ENCODE peak calls at places on chromosomes 12 and 14, in six cellular contexts. C, R, F, Q, G and H are unnamed samples.

GRCh38 chr12:68675098-68675842 is 11.5 kb upstream of the NUP107 start:
- DNase-seq in C (no peak), R (no peak), F (no peak), Q (peak; percentile 47), G (peak; percentile 54), H (no peak)

GRCh38 chr12:100401660-100402059 is 44.8 kb downstream of the SLC17A8 start:
- DNase-seq in C (peak; percentile 76), R (no peak), F (peak; percentile 66), Q (no peak), G (no peak), H (no peak)

GRCh38 chr12:49131973-49132461 is 822 bp upstream of the TUBA1B start:
- DNase-seq in C (peak; percentile 56), R (no peak), F (peak; percentile 61), Q (peak; percentile 70), G (no peak), H (no peak)

GRCh38 chr14:96067985-96068930 is 29.1 kb downstream of the C14orf132 start:
- DNase-seq in C (no peak), R (no peak), F (no peak), Q (no peak), G (peak; percentile 16), H (peak; percentile 51)

GRCh38 chr12:52082026-52082667 is 2.6 kb downstream of the SMIM41 start:
- DNase-seq in C (no peak), R (peak; percentile 83), F (peak; percentile 52), Q (no peak), G (no peak), H (no peak)

GRCh38 chr14:102776761-102777710 is at the start of gene TRAF3:
- DNase-seq in C (peak; percentile 77), R (peak; percentile 91), F (peak; percentile 82), Q (peak; percentile 73), G (peak; percentile 83), H (no peak)

GRCh38 chr12:125492354-125493270 is 427.4 kb downstream of the AACS start:
- DNase-seq in C (no peak), R (no peak), F (no peak), Q (no peak), G (no peak), H (no peak)

GRCh38 chr14:102225936-102226335 is 79.0 kb downstream of the MOK start:
- DNase-seq in C (no peak), R (peak; percentile 55), F (no peak), Q (no peak), G (no peak), H (no peak)

GRCh38 chr12:19026637-19027508 is 102.7 kb upstream of the PLEKHA5 start:
- DNase-seq in C (no peak), R (no peak), F (no peak), Q (no peak), G (no peak), H (no peak)

GRCh38 chr14:23284654-23285529 is 1.0 kb downstream of the HOMEZ start:
- DNase-seq in C (peak; percentile 53), R (no peak), F (peak; percentile 25), Q (no peak), G (no peak), H (no peak)

GRCh38 chr14:96617635-96618034 is 115.5 kb downstream of the PAPOLA start:
- DNase-seq in C (no peak), R (peak; percentile 24), F (no peak), Q (no peak), G (no peak), H (no peak)

GRCh38 chr14:24566318-24566717 is 9.7 kb downstream of the CTSG start:
- DNase-seq in C (no peak), R (no peak), F (no peak), Q (no peak), G (no peak), H (no peak)

GRCh38 chr12:105986779-105987686 is 151.7 kb downstream of the NUAK1 start:
- DNase-seq in C (peak; percentile 96), R (no peak), F (peak; percentile 96), Q (no peak), G (no peak), H (no peak)

GRCh38 chr12:110689002-110689600 is at the start of gene HVCN1:
- DNase-seq in C (no peak), R (peak; percentile 85), F (peak; percentile 55), Q (peak; percentile 25), G (peak; percentile 80), H (no peak)

GRCh38 chr12:56810918-56811317 is 47.8 kb downstream of the HSD17B6 start:
- DNase-seq in C (no peak), R (no peak), F (no peak), Q (no peak), G (no peak), H (no peak)

GRCh38 chr12:53514626-53515290 is 7.5 kb upstream of the NPFF start:
- DNase-seq in C (no peak), R (no peak), F (no peak), Q (no peak), G (no peak), H (no peak)

GRCh38 chr12:52295663-52296062 is 4.3 kb upstream of the KRT81 start:
- DNase-seq in C (no peak), R (no peak), F (no peak), Q (no peak), G (no peak), H (no peak)

GRCh38 chr14:96762650-96763049 is 34.5 kb upstream of the VRK1 start:
- DNase-seq in C (peak; percentile 80), R (no peak), F (peak; percentile 68), Q (peak; percentile 87), G (no peak), H (no peak)

GRCh38 chr14:104545151-104545931 is 34.2 kb upstream of the C14orf180 start:
- DNase-seq in C (no peak), R (peak; percentile 76), F (no peak), Q (peak; percentile 65), G (no peak), H (no peak)

GRCh38 chr14:101077511-101078074 is 174.1 kb upstream of the RTL1 start:
- DNase-seq in C (peak; percentile 41), R (no peak), F (peak; percentile 50), Q (peak; percentile 18), G (no peak), H (peak; percentile 63)

GRCh38 chr14:75493580-75494130 is 28.6 kb upstream of the BATF start:
- DNase-seq in C (no peak), R (no peak), F (peak; percentile 13), Q (no peak), G (no peak), H (no peak)

GRCh38 chr14:103476631-103477030 is 46.0 kb downstream of the CKB start:
- DNase-seq in C (no peak), R (no peak), F (no peak), Q (no peak), G (no peak), H (no peak)

GRCh38 chr12:127149226-127149964 is 1117.6 kb upstream of the TMEM132C start:
- DNase-seq in C (no peak), R (no peak), F (peak; percentile 45), Q (no peak), G (no peak), H (no peak)

DNA sequence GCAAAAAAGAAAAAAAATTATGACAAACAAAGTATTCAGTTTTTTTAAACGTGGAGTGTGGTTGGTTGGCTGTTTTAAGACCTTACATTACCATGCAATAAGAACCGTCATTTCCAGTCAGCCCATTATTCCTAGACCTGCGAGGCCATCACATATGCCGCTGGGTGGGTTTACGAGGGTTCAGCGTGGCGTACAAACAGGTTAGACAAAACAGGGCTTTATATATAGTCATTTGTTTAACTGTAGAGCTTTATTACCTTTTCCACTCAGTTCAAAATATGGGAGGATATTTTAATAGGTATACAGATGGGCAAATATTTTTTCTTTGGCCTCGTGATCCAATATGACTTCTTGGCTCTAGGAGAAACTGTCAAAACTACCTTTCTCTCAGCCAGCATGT is 67.2 kb downstream of the KSR2 start:
- DNase-seq in C (no peak), R (no peak), F (no peak), Q (no peak), G (no peak), H (no peak)
- TF ChIP-seq CTCF in C (no peak), R (no peak), F (no peak), Q (no peak), G (no peak), H (no peak)

DNA sequence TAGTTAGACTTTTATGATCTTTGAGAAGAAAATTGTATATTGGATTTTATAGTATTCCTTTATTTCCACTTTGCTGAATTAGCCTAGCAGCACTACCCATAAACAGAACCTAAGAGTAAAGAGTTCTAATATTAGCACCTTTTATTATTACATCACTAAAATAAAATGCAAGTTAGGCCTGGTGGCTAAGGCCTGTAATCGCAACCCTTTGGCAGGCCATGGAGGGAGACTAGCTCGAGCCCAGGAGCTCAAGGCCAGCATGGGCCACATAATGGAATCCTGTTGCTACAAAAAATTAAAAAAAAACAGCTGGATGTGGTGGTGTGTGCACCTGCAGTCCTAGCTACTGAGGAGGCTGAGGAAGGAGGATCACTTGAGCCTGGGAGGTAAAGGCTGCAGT is 288.2 kb downstream of the TRHDE start:
- DNase-seq in C (no peak), R (no peak), F (no peak), Q (no peak), G (no peak), H (no peak)
- TF ChIP-seq CTCF in C (peak; percentile 4), R (no peak), F (no peak), Q (no peak), G (no peak), H (no peak)

GRCh38 chr12:118035194-118036041 is 18.9 kb downstream of the RFC5 start:
- DNase-seq in C (no peak), R (no peak), F (peak; percentile 23), Q (peak; percentile 33), G (no peak), H (no peak)
- TF ChIP-seq CTCF in C (peak; percentile 6), R (no peak), F (no peak), Q (no peak), G (no peak), H (no peak)

GRCh38 chr14:35944847-35945246 is 118.7 kb downstream of the BRMS1L start:
- DNase-seq in C (no peak), R (no peak), F (no peak), Q (peak; percentile 29), G (no peak), H (no peak)
- TF ChIP-seq CTCF in C (no peak), R (no peak), F (no peak), Q (peak; percentile 32), G (no peak), H (peak; percentile 34)

DNA sequence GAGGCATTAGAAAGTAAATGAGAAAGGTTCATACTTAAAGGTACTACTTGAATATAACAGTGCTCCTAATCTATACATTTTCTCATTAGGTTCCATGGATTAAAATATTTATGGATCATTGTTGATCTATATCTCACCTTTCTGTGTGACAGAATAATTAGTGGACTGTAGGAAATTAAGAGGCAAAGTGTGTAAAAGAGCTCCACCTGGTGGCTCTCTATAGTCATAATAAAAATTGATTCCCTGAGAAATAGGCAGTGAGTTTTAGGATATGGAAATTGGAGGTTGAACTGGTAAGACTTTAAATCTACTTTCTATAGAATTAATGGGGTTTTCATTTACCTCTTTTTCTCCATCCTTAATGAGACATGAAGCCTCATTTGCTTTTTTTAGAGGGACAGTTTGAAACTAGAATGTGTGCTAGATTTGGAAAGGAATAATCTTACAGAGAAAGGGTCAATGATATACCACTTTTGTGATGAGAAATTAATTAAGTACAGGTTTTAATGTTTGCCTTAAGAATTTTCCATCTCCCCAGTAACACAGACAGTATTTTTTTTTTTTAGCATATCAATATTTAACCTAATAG is 11.8 kb upstream of the DERA start:
- DNase-seq in C (peak; percentile 49), R (no peak), F (no peak), Q (peak; percentile 48), G (no peak), H (no peak)
- TF ChIP-seq CTCF in C (peak; percentile 61), R (peak; percentile 40), F (peak; percentile 62), Q (peak; percentile 81), G (peak; percentile 67), H (peak; percentile 65)

GRCh38 chr12:5648692-5649338 is 216.9 kb downstream of the NTF3 start:
- DNase-seq in C (peak; percentile 4), R (no peak), F (peak; percentile 21), Q (peak; percentile 27), G (no peak), H (no peak)
- TF ChIP-seq CTCF in C (peak; percentile 28), R (peak; percentile 52), F (peak; percentile 39), Q (peak; percentile 49), G (peak; percentile 40), H (peak; percentile 48)